ENCODE peak calls at places on chromosomes 4 and X, in ten cellular contexts. One of them, this sample, is unnamed.

GRCh38 chr4:118112647-118113046 is 78.4 kb downstream of the NDST3 start:
- DNase-seq in spleen: no peak
- DNase-seq in AG10803: no peak
- DNase-seq in Peyer's patch: no peak
- DNase-seq in AG09319: no peak
- DNase-seq in mesothelial cell of epicardium: no peak
- DNase-seq in transverse colon: no peak
- DNase-seq in GM10248: no peak
- DNase-seq in cardiac fibroblast: no peak
- DNase-seq in foreskin fibroblast: no peak
- DNase-seq in this sample: no peak

GRCh38 chr4:73944061-73944875 is 37.6 kb downstream of the PF4 start:
- DNase-seq in AG09319: no peak
- DNase-seq in AG10803: peak
- DNase-seq in foreskin fibroblast: no peak
- DNase-seq in cardiac fibroblast: peak
- DNase-seq in transverse colon: peak
- DNase-seq in spleen: peak
- DNase-seq in Peyer's patch: peak
- DNase-seq in mesothelial cell of epicardium: peak
- DNase-seq in GM10248: no peak
- DNase-seq in this sample: no peak

GRCh38 chr4:187204389-187204920 is 480.8 kb upstream of the FAT1 start:
- DNase-seq in cardiac fibroblast: no peak
- DNase-seq in AG09319: no peak
- DNase-seq in AG10803: peak
- DNase-seq in GM10248: no peak
- DNase-seq in mesothelial cell of epicardium: no peak
- DNase-seq in spleen: no peak
- DNase-seq in Peyer's patch: no peak
- DNase-seq in transverse colon: no peak
- DNase-seq in foreskin fibroblast: peak
- DNase-seq in this sample: no peak

GRCh38 chr4:75995727-75996126 is 5.0 kb upstream of the SDAD1 start:
- DNase-seq in Peyer's patch: no peak
- DNase-seq in AG09319: no peak
- DNase-seq in AG10803: peak
- DNase-seq in transverse colon: no peak
- DNase-seq in cardiac fibroblast: peak
- DNase-seq in foreskin fibroblast: peak
- DNase-seq in mesothelial cell of epicardium: no peak
- DNase-seq in GM10248: peak
- DNase-seq in spleen: no peak
- DNase-seq in this sample: no peak

GRCh38 chr4:158535130-158535614 is 13.5 kb downstream of the RXFP1 start:
- DNase-seq in cardiac fibroblast: peak
- DNase-seq in GM10248: no peak
- DNase-seq in mesothelial cell of epicardium: no peak
- DNase-seq in foreskin fibroblast: peak
- DNase-seq in AG10803: peak
- DNase-seq in transverse colon: no peak
- DNase-seq in spleen: no peak
- DNase-seq in AG09319: peak
- DNase-seq in Peyer's patch: no peak
- DNase-seq in this sample: no peak

GRCh38 chrX:145002776-145003175 is 244.5 kb upstream of the SPANXN1 start:
- DNase-seq in AG10803: peak
- DNase-seq in Peyer's patch: no peak
- DNase-seq in foreskin fibroblast: no peak
- DNase-seq in spleen: no peak
- DNase-seq in transverse colon: no peak
- DNase-seq in mesothelial cell of epicardium: no peak
- DNase-seq in GM10248: no peak
- DNase-seq in AG09319: no peak
- DNase-seq in cardiac fibroblast: peak
- DNase-seq in this sample: no peak

GRCh38 chrX:135114392-135114791 is 5.9 kb downstream of the ETDB start:
- DNase-seq in Peyer's patch: no peak
- DNase-seq in foreskin fibroblast: no peak
- DNase-seq in AG09319: no peak
- DNase-seq in transverse colon: no peak
- DNase-seq in AG10803: no peak
- DNase-seq in GM10248: peak
- DNase-seq in spleen: no peak
- DNase-seq in mesothelial cell of epicardium: no peak
- DNase-seq in cardiac fibroblast: no peak
- DNase-seq in this sample: no peak

GRCh38 chr4:149296503-149296902 is 519.1 kb downstream of the IQCM start:
- DNase-seq in mesothelial cell of epicardium: no peak
- DNase-seq in transverse colon: no peak
- DNase-seq in Peyer's patch: no peak
- DNase-seq in GM10248: no peak
- DNase-seq in foreskin fibroblast: no peak
- DNase-seq in AG10803: no peak
- DNase-seq in cardiac fibroblast: no peak
- DNase-seq in AG09319: no peak
- DNase-seq in spleen: no peak
- DNase-seq in this sample: no peak

GRCh38 chr4:108058685-108059440 is 69.2 kb downstream of the HADH start:
- DNase-seq in transverse colon: no peak
- DNase-seq in mesothelial cell of epicardium: no peak
- DNase-seq in spleen: no peak
- DNase-seq in foreskin fibroblast: peak
- DNase-seq in AG09319: no peak
- DNase-seq in AG10803: peak
- DNase-seq in cardiac fibroblast: peak
- DNase-seq in GM10248: no peak
- DNase-seq in Peyer's patch: no peak
- DNase-seq in this sample: no peak

GRCh38 chrX:108139303-108139702 is 47.7 kb downstream of the ATG4A start:
- DNase-seq in foreskin fibroblast: no peak
- DNase-seq in transverse colon: no peak
- DNase-seq in AG09319: no peak
- DNase-seq in Peyer's patch: no peak
- DNase-seq in mesothelial cell of epicardium: no peak
- DNase-seq in AG10803: no peak
- DNase-seq in cardiac fibroblast: peak
- DNase-seq in GM10248: no peak
- DNase-seq in spleen: no peak
- DNase-seq in this sample: no peak

GRCh38 chr4:145736241-145736831 is 56.4 kb downstream of the C4orf51 start:
- DNase-seq in foreskin fibroblast: no peak
- DNase-seq in GM10248: no peak
- DNase-seq in AG09319: no peak
- DNase-seq in cardiac fibroblast: peak
- DNase-seq in mesothelial cell of epicardium: no peak
- DNase-seq in Peyer's patch: no peak
- DNase-seq in AG10803: peak
- DNase-seq in transverse colon: peak
- DNase-seq in spleen: no peak
- DNase-seq in this sample: no peak

GRCh38 chrX:35016051-35016450 is 73.5 kb downstream of the FAM47B start:
- DNase-seq in GM10248: no peak
- DNase-seq in transverse colon: no peak
- DNase-seq in cardiac fibroblast: peak
- DNase-seq in Peyer's patch: no peak
- DNase-seq in AG09319: no peak
- DNase-seq in AG10803: no peak
- DNase-seq in mesothelial cell of epicardium: no peak
- DNase-seq in foreskin fibroblast: no peak
- DNase-seq in spleen: no peak
- DNase-seq in this sample: no peak
- TF ChIP-seq CTCF in GM10248: no peak
- TF ChIP-seq CTCF in transverse colon: no peak
- TF ChIP-seq CTCF in cardiac fibroblast: no peak
- TF ChIP-seq CTCF in Peyer's patch: no peak
- TF ChIP-seq CTCF in AG09319: no peak
- TF ChIP-seq CTCF in AG10803: no peak
- TF ChIP-seq CTCF in mesothelial cell of epicardium: no peak
- TF ChIP-seq CTCF in foreskin fibroblast: no peak
- TF ChIP-seq CTCF in spleen: no peak
- TF ChIP-seq CTCF in this sample: no peak

GRCh38 chr4:1112821-1113182 is 562 bp downstream of the RNF212 start:
- DNase-seq in Peyer's patch: no peak
- DNase-seq in foreskin fibroblast: no peak
- DNase-seq in mesothelial cell of epicardium: no peak
- DNase-seq in GM10248: no peak
- DNase-seq in cardiac fibroblast: no peak
- DNase-seq in spleen: no peak
- DNase-seq in AG10803: no peak
- DNase-seq in transverse colon: no peak
- DNase-seq in AG09319: no peak
- DNase-seq in this sample: no peak

GRCh38 chr4:1113311-1114009 is at the start of gene RNF212:
- DNase-seq in Peyer's patch: no peak
- DNase-seq in AG10803: peak
- DNase-seq in GM10248: no peak
- DNase-seq in spleen: no peak
- DNase-seq in AG09319: no peak
- DNase-seq in cardiac fibroblast: no peak
- DNase-seq in foreskin fibroblast: no peak
- DNase-seq in mesothelial cell of epicardium: peak
- DNase-seq in transverse colon: peak
- DNase-seq in this sample: no peak

GRCh38 chr4:1112174-1112820 is 1.1 kb downstream of the RNF212 start:
- DNase-seq in AG09319: no peak
- DNase-seq in transverse colon: no peak
- DNase-seq in Peyer's patch: no peak
- DNase-seq in mesothelial cell of epicardium: no peak
- DNase-seq in spleen: no peak
- DNase-seq in AG10803: no peak
- DNase-seq in GM10248: no peak
- DNase-seq in cardiac fibroblast: no peak
- DNase-seq in foreskin fibroblast: no peak
- DNase-seq in this sample: no peak

GRCh38 chr4:1115528-1116293 is 2.3 kb upstream of the RNF212 start:
- DNase-seq in foreskin fibroblast: no peak
- DNase-seq in mesothelial cell of epicardium: no peak
- DNase-seq in Peyer's patch: no peak
- DNase-seq in AG09319: no peak
- DNase-seq in transverse colon: no peak
- DNase-seq in AG10803: no peak
- DNase-seq in cardiac fibroblast: peak
- DNase-seq in GM10248: no peak
- DNase-seq in spleen: no peak
- DNase-seq in this sample: no peak

DNA sequence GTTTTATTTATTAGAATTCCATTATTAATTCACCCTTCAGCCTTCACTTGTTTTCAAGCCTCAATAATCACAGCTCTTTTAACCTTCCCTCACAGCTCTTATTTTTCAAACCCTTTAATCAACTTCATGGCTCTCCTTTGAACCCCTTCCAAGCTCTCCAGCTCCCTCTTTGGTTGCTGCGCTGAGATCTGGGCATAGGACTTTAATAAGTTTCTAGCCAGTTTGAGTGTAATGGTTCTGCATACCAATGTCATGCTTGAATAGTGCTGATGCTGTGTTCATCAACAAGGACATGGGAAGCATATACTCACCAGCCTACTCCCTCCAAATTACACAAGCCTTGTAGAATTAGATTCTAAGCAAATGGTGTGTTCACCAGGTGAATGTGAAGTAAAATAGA is 3.5 kb upstream of the RNF212 start:
- DNase-seq in Peyer's patch: no peak
- DNase-seq in GM10248: no peak
- DNase-seq in AG09319: no peak
- DNase-seq in mesothelial cell of epicardium: no peak
- DNase-seq in AG10803: peak
- DNase-seq in cardiac fibroblast: no peak
- DNase-seq in spleen: no peak
- DNase-seq in foreskin fibroblast: no peak
- DNase-seq in transverse colon: no peak
- DNase-seq in this sample: no peak
- TF ChIP-seq CTCF in Peyer's patch: no peak
- TF ChIP-seq CTCF in GM10248: no peak
- TF ChIP-seq CTCF in AG09319: no peak
- TF ChIP-seq CTCF in mesothelial cell of epicardium: no peak
- TF ChIP-seq CTCF in AG10803: peak
- TF ChIP-seq CTCF in cardiac fibroblast: no peak
- TF ChIP-seq CTCF in spleen: no peak
- TF ChIP-seq CTCF in foreskin fibroblast: no peak
- TF ChIP-seq CTCF in transverse colon: no peak
- TF ChIP-seq CTCF in this sample: no peak

DNA sequence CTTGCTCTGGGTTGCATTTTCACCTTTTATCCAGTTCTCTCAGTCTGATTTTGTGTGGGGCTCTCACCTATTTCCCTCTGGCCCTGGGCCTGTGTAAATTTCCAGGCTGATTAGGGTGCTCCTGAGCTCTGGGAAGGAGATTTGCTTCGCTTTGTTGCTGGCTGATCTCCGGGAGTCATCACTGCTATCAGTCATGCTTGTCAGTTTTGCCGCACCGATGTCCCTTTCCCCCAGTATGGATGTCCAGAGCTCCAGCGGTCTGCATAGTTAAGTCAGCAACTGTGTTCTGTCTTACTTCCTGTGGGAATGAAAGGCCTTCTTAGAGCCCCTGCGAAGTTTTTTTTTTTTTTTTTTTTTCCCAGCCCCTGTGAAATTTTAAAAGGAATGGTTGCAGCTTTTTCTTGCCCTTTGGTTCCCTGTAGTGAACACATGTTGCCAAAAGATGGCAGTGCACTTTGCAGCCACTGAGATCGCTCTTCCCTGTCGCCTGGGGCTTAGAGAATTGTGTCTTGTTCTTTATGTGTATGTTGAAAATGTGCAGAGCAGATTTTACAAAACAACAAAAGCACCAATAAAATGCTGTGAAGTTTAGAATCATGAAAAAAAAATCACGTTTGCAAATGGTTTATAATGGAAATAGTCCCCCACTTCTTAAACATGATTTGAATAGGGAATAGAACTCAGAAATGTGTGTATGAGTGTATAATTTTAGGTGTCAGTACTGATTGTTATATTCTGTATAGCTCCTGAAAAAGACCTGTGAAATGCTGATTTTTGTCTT is 109.2 kb upstream of the SLC4A4 start:
- DNase-seq in GM10248: peak
- DNase-seq in foreskin fibroblast: peak
- DNase-seq in mesothelial cell of epicardium: peak
- DNase-seq in spleen: no peak
- DNase-seq in transverse colon: peak
- DNase-seq in AG09319: no peak
- DNase-seq in cardiac fibroblast: peak
- DNase-seq in Peyer's patch: no peak
- DNase-seq in AG10803: peak
- DNase-seq in this sample: no peak
- TF ChIP-seq CTCF in GM10248: peak
- TF ChIP-seq CTCF in foreskin fibroblast: peak
- TF ChIP-seq CTCF in mesothelial cell of epicardium: peak
- TF ChIP-seq CTCF in spleen: peak
- TF ChIP-seq CTCF in transverse colon: peak
- TF ChIP-seq CTCF in AG09319: peak
- TF ChIP-seq CTCF in cardiac fibroblast: peak
- TF ChIP-seq CTCF in Peyer's patch: no peak
- TF ChIP-seq CTCF in AG10803: peak
- TF ChIP-seq CTCF in this sample: peak

DNA sequence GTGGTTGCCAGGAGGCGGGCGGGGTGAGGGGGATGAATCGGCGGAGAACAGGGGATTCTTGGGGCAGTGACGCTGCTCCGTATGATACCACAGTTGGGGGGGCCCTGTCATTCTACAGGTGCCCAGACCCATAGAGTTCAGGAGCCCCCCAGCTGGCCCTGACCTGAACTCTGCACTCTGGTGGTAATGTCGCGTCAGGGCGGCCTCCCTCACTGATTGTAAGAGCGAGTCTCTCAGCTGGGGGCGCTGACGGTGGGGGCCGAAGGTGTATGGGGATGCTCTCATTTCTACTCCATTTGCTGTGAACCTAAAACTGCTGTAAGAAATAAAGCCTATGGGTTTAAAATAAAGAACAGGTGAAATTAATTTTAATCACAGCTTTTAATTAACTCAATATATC is 91.8 kb upstream of the PSAPL1 start:
- DNase-seq in mesothelial cell of epicardium: no peak
- DNase-seq in AG09319: no peak
- DNase-seq in foreskin fibroblast: no peak
- DNase-seq in GM10248: no peak
- DNase-seq in AG10803: no peak
- DNase-seq in cardiac fibroblast: no peak
- DNase-seq in transverse colon: no peak
- DNase-seq in Peyer's patch: no peak
- DNase-seq in spleen: no peak
- DNase-seq in this sample: no peak
- TF ChIP-seq CTCF in mesothelial cell of epicardium: no peak
- TF ChIP-seq CTCF in AG09319: no peak
- TF ChIP-seq CTCF in foreskin fibroblast: no peak
- TF ChIP-seq CTCF in GM10248: no peak
- TF ChIP-seq CTCF in AG10803: no peak
- TF ChIP-seq CTCF in cardiac fibroblast: no peak
- TF ChIP-seq CTCF in transverse colon: no peak
- TF ChIP-seq CTCF in Peyer's patch: no peak
- TF ChIP-seq CTCF in spleen: no peak
- TF ChIP-seq CTCF in this sample: no peak